ENCODE peak calls at places on chromosomes 12 and 14, in five cellular contexts. Y, R, U, E and V are unnamed samples.

GRCh38 chr14:38127784-38128183 is 79.9 kb upstream of the SSTR1 start:
- DNase-seq in Y (no peak), R (peak), U (no peak), E (no peak), V (no peak)

GRCh38 chr14:79554816-79555215 is 656.5 kb downstream of the DIO2 start:
- DNase-seq in Y (no peak), R (no peak), U (no peak), E (no peak), V (no peak)

GRCh38 chr12:82411561-82412230 is 53.4 kb downstream of the METTL25 start:
- DNase-seq in Y (no peak), R (no peak), U (no peak), E (no peak), V (no peak)

GRCh38 chr14:50260511-50260910 is 29.1 kb upstream of the SOS2 start:
- DNase-seq in Y (no peak), R (peak), U (no peak), E (no peak), V (no peak)

GRCh38 chr14:93834739-93835383 is 46.6 kb upstream of the PRIMA1 start:
- DNase-seq in Y (no peak), R (no peak), U (no peak), E (no peak), V (no peak)

GRCh38 chr12:100190013-100190394 is 10.6 kb upstream of the ACTR6 start:
- DNase-seq in Y (no peak), R (peak), U (no peak), E (no peak), V (no peak)

GRCh38 chr12:104674083-104674482 is 217.3 kb downstream of the CHST11 start:
- DNase-seq in Y (no peak), R (no peak), U (no peak), E (no peak), V (no peak)

GRCh38 chr12:62957233-62957953 is 22.4 kb upstream of the PPM1H start:
- DNase-seq in Y (no peak), R (no peak), U (no peak), E (no peak), V (no peak)

GRCh38 chr12:78802593-78802992 is 62.0 kb upstream of the SYT1 start:
- DNase-seq in Y (no peak), R (peak), U (no peak), E (no peak), V (peak)

GRCh38 chr12:58268080-58268479 is 326.7 kb downstream of the ATP23 start:
- DNase-seq in Y (no peak), R (peak), U (no peak), E (no peak), V (no peak)

GRCh38 chr12:104055686-104056388 is 5.8 kb upstream of the GLT8D2 start:
- DNase-seq in Y (no peak), R (peak), U (peak), E (no peak), V (no peak)

GRCh38 chr14:59107819-59108218 is 80.6 kb upstream of the DAAM1 start:
- DNase-seq in Y (no peak), R (no peak), U (peak), E (no peak), V (no peak)

GRCh38 chr12:122641976-122642375 is 61.2 kb downstream of the HCAR2 start:
- DNase-seq in Y (no peak), R (peak), U (no peak), E (no peak), V (no peak)

GRCh38 chr12:13100882-13101769 is 2.3 kb downstream of the GSG1 start:
- DNase-seq in Y (peak), R (peak), U (peak), E (peak), V (peak)

GRCh38 chr12:93569656-93570551 is 2.6 kb upstream of the SOCS2 start:
- DNase-seq in Y (peak), R (peak), U (peak), E (peak), V (no peak)

GRCh38 chr14:56902413-56902812 is 92.1 kb upstream of the OTX2 start:
- DNase-seq in Y (no peak), R (no peak), U (no peak), E (no peak), V (no peak)

GRCh38 chr12:95231190-95231589 is 13.6 kb downstream of the VEZT start:
- DNase-seq in Y (no peak), R (peak), U (no peak), E (no peak), V (no peak)

GRCh38 chr12:5733136-5733755 is 211.8 kb downstream of the ANO2 start:
- DNase-seq in Y (no peak), R (no peak), U (no peak), E (no peak), V (peak)

GRCh38 chr14:22980672-22981089 is 1.7 kb downstream of the AJUBA start:
- DNase-seq in Y (no peak), R (peak), U (peak), E (peak), V (no peak)

GRCh38 chr12:2958432-2959193 is 584 bp upstream of the TEAD4 start:
- DNase-seq in Y (no peak), R (peak), U (peak), E (peak), V (peak)

GRCh38 chr14:96204151-96205058 is at the start of gene BDKRB2:
- DNase-seq in Y (no peak), R (peak), U (peak), E (peak), V (no peak)

DNA sequence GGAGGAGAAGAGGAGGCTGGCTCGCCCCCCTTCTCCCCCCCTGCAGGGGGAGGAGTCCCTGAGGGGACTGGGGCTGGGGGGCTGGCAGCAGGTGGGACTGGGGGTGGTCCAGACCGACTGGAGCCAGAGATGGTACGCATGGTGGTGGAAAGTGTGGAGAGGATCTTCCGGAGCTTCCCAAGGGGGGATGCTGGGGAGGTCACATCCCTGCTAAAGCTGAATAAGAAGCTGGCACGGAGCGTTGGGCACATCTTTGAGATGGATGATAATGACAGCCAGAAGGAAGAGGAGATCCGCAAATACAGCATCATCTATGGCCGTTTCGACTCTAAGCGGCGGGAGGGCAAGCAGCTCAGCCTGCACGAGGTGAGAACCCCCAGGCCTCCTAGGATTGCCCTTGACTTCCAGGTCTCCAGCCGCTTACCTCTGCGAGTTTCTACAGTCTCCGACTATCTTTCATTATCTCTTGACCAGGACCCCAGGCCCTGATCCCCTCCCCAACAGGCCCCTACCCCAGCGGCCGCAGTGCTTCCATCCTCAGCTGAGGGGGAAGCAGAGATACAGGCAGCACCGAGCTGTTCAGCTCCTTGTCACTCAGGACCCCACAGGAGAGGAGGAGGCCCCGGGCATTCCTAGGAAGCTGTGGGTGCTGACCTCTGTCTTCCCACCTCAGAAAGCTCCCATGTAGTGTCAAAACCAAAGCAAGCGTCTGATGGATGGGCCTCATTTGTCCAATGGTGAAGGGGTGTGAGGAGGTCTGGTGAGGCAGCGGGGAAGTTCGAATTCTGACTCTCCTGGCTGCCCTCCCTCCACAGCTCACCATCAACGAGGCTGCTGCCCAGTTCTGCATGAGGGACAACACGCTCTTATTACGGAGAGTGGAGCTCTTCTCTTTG is 3.0 kb downstream of the NAB2 start:
- DNase-seq in Y (no peak), R (no peak), U (no peak), E (no peak), V (no peak)
- H3K27ac ChIP-seq in Y (peak), R (peak), U (no peak), E (peak), V (peak)

DNA sequence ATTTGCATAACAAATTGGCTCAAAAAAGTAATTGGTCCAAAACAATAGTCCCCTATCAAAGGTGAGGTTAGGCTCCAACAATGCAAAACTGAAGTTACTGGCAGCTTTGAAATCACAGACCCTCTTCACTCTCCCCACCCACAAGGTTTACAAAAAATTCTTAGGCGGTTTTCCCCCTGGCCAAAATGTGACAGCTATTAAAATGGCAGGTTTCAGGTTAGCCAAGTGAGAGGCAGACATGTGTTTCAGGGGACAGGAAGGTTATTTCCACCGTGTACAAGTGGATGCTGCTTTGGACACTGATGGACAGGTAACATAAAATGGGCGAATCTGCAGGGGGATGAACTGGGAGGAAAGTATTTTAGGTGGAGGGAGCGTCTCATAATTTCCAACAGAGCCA is 888 bp upstream of the SPIC start:
- DNase-seq in Y (no peak), R (no peak), U (no peak), E (no peak), V (no peak)
- H3K27ac ChIP-seq in Y (no peak), R (no peak), U (no peak), E (no peak), V (no peak)

GRCh38 chr14:87497301-87497700 is 495.7 kb downstream of the GALC start:
- DNase-seq in Y (no peak), R (no peak), U (no peak), E (no peak), V (no peak)

GRCh38 chr14:87492556-87492955 is 500.4 kb downstream of the GALC start:
- DNase-seq in Y (no peak), R (no peak), U (no peak), E (no peak), V (no peak)

GRCh38 chr14:87494010-87494409 is 499.0 kb downstream of the GALC start:
- DNase-seq in Y (no peak), R (no peak), U (no peak), E (no peak), V (no peak)

GRCh38 chr14:87489196-87489819 is 503.7 kb downstream of the GALC start:
- DNase-seq in Y (no peak), R (no peak), U (no peak), E (no peak), V (no peak)

DNA sequence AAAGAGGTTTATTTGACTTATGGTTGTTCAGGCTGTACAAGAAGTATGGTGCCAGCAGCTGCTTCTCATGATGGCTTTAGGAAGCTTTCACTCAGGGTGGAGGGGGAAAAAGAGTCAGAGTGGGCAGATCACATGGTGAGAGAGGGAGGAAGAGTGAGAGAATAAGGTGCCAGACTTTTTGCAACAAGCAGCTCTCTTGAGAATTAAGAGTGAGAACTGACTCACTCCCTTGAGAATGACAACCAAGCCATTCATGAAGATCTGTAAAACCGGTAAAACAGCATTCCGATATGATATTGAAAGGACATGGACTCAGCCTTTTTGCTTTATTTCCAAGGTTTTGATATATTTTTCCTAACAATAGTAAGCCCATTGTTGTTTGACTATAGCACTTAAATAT is 501.2 kb downstream of the GALC start:
- DNase-seq in Y (no peak), R (no peak), U (no peak), E (no peak), V (peak)
- H3K27ac ChIP-seq in Y (no peak), R (no peak), U (no peak), E (no peak), V (peak)

GRCh38 chr14:104581521-104581920 is 2.0 kb downstream of the C14orf180 start:
- DNase-seq in Y (no peak), R (no peak), U (no peak), E (no peak), V (no peak)
- H3K27ac ChIP-seq in Y (no peak), R (no peak), U (no peak), E (no peak), V (no peak)

DNA sequence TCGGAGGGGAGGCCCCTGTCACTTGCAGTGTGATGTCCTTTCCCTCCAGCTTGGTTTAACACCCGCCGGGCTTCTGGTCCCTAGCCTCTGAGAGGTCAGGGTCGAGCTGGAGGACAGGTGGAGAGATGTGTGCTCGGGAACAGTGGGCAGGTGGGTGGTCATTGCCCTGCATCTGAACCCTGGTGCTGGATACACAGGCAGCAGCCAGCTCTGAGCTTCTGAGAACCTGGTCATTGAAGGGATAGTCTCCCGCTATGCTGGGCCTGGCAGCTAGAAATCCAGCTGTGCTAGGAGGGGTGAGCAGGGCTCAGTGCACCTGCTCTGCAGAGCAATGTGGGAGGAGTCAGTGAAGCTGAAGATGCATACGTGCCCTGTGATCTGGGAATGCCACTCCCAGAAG is 63.1 kb downstream of the AACS start:
- DNase-seq in Y (no peak), R (no peak), U (no peak), E (no peak), V (no peak)
- H3K27ac ChIP-seq in Y (no peak), R (no peak), U (no peak), E (no peak), V (no peak)

GRCh38 chr14:81535399-81536124 is 1.9 kb upstream of the SEL1L start:
- DNase-seq in Y (no peak), R (no peak), U (no peak), E (no peak), V (no peak)
- H3K27ac ChIP-seq in Y (no peak), R (no peak), U (no peak), E (peak), V (no peak)

GRCh38 chr12:108817909-108818308 is 39.5 kb downstream of the SSH1 start:
- DNase-seq in Y (no peak), R (no peak), U (no peak), E (no peak), V (no peak)

GRCh38 chr12:108815369-108815768 is 42.0 kb downstream of the SSH1 start:
- DNase-seq in Y (no peak), R (peak), U (no peak), E (no peak), V (no peak)

GRCh38 chr12:108814462-108815211 is 42.7 kb downstream of the SSH1 start:
- DNase-seq in Y (no peak), R (peak), U (no peak), E (peak), V (peak)

GRCh38 chr12:108816652-108817335 is 40.6 kb downstream of the SSH1 start:
- DNase-seq in Y (no peak), R (peak), U (peak), E (peak), V (no peak)

DNA sequence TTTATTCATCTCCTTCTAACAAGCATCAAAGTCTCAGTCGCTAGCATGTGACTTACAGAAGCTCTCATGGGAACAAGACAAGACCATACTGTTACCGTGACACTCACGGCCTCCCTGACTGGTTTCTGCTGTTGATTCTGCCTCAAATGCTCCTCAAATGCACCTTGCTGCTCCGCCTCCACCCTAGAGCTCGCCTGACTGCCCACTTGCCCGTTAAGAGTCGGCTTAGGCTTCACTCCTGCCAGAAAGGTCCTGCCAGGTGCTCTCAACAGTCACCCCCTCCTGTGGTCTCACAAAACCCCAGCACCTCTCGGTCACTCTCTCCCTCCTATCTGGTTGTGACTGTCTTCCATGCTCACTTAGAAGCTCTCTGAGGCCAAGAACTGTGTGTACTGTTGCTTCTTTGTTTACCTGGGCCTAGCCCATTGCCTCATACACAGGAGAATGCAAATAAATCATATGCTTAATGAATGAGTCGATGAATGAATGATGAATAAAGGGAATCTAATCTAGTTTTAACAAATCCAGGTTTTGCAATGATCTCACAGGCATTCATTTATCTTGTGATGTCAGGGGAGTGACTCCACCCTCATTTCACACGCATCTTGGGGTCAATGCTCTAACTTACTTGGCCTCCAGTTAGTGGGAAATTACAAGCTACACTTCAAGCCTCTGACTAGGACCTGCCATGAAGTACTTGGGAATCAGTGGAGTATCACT is 41.3 kb downstream of the SSH1 start:
- DNase-seq in Y (no peak), R (peak), U (no peak), E (no peak), V (peak)
- H3K27ac ChIP-seq in Y (no peak), R (peak), U (no peak), E (peak), V (peak)